ENCODE peak calls at places on chromosomes 5 and 9, in eight cellular contexts. O is IMR-90, D is kidney, W is MM.1S, Q is SK-N-SH, M is HCT116, K is H9, X is PC-3. G is an unnamed sample.

GRCh38 chr9:5263568-5264218 is 32.5 kb downstream of the INSL4 start:
- DNase-seq in W (peak; percentile 73), K (no peak), D (no peak), Q (no peak), O (no peak), M (peak; percentile 12), X (peak; percentile 32), G (peak; percentile 54)

GRCh38 chr9:33346564-33346963 is 55.8 kb downstream of the AQP7 start:
- DNase-seq in K (no peak), M (no peak), D (no peak), W (no peak), X (no peak), O (no peak), Q (no peak), G (no peak)

GRCh38 chr9:35859310-35859994 is 10.7 kb downstream of the OR13J1 start:
- DNase-seq in K (no peak), X (peak; percentile 34), D (no peak), M (no peak), Q (peak; percentile 51), O (peak; percentile 35), W (peak; percentile 7), G (peak; percentile 31)

GRCh38 chr5:52922384-52922783 is 66.8 kb upstream of the ITGA2 start:
- DNase-seq in W (no peak), X (peak; percentile 96), K (peak; percentile 50), M (peak; percentile 68), D (no peak), O (peak; percentile 67), Q (no peak), G (peak; percentile 66)

GRCh38 chr9:112884086-112884485 is 6.6 kb downstream of the SLC46A2 start:
- DNase-seq in W (no peak), D (no peak), O (peak; percentile 50), K (no peak), X (peak; percentile 85), Q (no peak), M (no peak), G (no peak)

GRCh38 chr9:127140181-127140580 is 17.7 kb upstream of the ANGPTL2 start:
- DNase-seq in K (no peak), Q (no peak), D (no peak), O (no peak), X (no peak), W (no peak), M (no peak), G (no peak)

GRCh38 chr9:72458153-72458552 is 63.3 kb upstream of the TMC1 start:
- DNase-seq in Q (no peak), X (no peak), O (no peak), W (no peak), D (no peak), K (no peak), M (no peak), G (no peak)

GRCh38 chr5:64759960-64760695 is 8.4 kb downstream of the SREK1IP1 start:
- DNase-seq in Q (no peak), W (no peak), X (no peak), O (no peak), K (no peak), M (no peak), D (no peak), G (peak; percentile 59)

GRCh38 chr5:91318727-91319126 is 64.4 kb downstream of the ARRDC3 start:
- DNase-seq in Q (no peak), M (no peak), O (no peak), X (no peak), D (no peak), W (no peak), K (no peak), G (no peak)

GRCh38 chr5:113090336-113091106 is 113.9 kb downstream of the DCP2 start:
- DNase-seq in K (no peak), X (no peak), W (peak; percentile 16), M (no peak), Q (peak; percentile 33), O (no peak), D (no peak), G (peak; percentile 49)

DNA sequence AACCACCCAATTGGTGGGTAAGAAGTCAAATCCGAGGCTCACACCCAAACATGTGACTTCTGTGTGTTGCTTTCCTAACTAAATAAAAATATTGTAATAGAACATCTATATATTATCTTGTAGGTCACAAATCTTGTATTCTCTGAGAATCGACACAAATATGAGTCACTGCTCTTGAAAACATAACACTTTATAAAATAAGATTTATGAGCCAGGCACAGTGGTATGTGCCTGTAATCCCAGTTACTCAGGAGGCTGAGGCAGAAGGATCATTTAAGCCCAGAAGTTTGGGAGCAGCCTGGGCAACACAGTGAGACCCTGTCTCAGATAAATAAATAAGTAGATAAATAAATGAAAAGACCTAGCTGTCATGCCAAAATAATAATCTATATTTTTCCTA is 624.1 kb downstream of the ANXA1 start:
- DNase-seq in W (no peak), Q (no peak), M (no peak), X (no peak), K (no peak), O (no peak), D (no peak), G (no peak)
- TF ChIP-seq CTCF in W (no peak), Q (no peak), M (no peak), X (no peak), K (no peak), O (no peak), D (no peak), G (no peak)

GRCh38 chr9:134556531-134557068 is 85.0 kb upstream of the COL5A1 start:
- DNase-seq in X (no peak), M (no peak), K (no peak), O (peak; percentile 45), Q (no peak), D (peak; percentile 64), W (no peak), G (peak; percentile 26)
- H3K9me3 ChIP-seq in X (no peaks in the 10 kb centered on the region), M (no peaks in the 10 kb centered on the region), K (no peaks in the 10 kb centered on the region), O (no peaks in the 10 kb centered on the region), Q (no peaks in the 10 kb centered on the region), D (no peaks in the 10 kb centered on the region), W (no peaks in the 10 kb centered on the region), G (no peaks in the 10 kb centered on the region)

DNA sequence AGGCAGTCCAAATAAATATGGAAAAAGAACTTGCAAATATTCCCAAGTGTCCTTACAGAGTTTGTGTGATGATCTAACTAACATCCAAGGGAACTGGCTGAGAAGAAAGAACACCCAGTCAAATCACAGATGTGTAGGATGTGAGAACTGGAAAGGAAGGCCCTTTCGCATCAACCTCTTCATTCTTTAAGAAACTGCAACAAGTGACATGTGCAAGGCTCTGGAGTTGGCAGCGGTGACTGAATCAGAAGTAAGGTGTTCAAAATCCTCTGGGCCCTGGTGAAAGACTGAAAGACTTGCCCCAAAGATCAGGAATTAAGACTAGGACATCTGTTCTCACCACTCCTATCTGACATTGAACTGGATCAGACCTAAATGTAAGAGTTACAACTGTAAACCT is 88.7 kb downstream of the RAPGEF1 start:
- DNase-seq in Q (no peak), D (no peak), M (no peak), W (no peak), O (no peak), X (no peak), K (no peak), G (no peak)
- H3K9ac ChIP-seq in Q (no peak overlapping the region), D (no peak overlapping the region), M (no peak overlapping the region), W (no peak overlapping the region), O (no peak overlapping the region), X (no peak overlapping the region), K (no peak overlapping the region), G (no peak overlapping the region)

GRCh38 chr9:31119882-31120481 is 1264.5 kb upstream of the ACO1 start:
- DNase-seq in D (no peak), K (peak; percentile 31), W (peak; percentile 43), O (no peak), X (peak; percentile 32), Q (peak; percentile 2), M (peak; percentile 6), G (peak; percentile 58)
- TF ChIP-seq CTCF in D (peak; percentile 21), K (peak; percentile 75), W (peak; percentile 52), O (peak; percentile 40), X (peak; percentile 58), Q (peak; percentile 64), M (peak; percentile 24), G (peak; percentile 79)

DNA sequence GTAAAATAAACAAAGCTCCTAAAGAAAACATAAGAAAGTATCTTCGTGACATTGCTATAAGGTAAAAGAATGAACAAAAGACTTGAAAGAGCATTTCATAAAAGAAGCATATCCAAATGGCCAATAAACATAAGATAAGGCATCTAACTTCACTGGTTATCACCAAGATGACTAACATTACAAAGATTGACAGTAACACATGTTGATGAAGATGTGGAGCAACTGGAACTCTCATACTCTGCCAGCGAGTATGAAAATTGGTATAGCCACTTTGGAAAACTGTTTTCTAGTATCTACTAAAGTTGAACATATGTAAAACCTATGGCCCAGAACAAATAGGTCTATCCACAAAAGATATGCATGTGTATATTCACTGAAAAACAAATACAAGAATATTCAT is 150.5 kb downstream of the SNX18 start:
- DNase-seq in O (no peak), D (no peak), M (no peak), W (no peak), K (no peak), Q (no peak), X (no peak), G (no peak)
- H3K9me3 ChIP-seq in O (no peaks in the 10 kb centered on the region), D (peaks cover 12% of the 10 kb centered on the region), M (no peaks in the 10 kb centered on the region), W (no peaks in the 10 kb centered on the region), K (no peaks in the 10 kb centered on the region), Q (no peaks in the 10 kb centered on the region), X (no peaks in the 10 kb centered on the region), G (peaks cover 28% of the 10 kb centered on the region)

GRCh38 chr5:82416506-82416905 is 138.4 kb upstream of the RPS23 start:
- DNase-seq in X (no peak), D (no peak), O (no peak), M (no peak), Q (no peak), K (no peak), W (no peak), G (no peak)
- H3K9ac ChIP-seq in X (no peak overlapping the region), D (no peak overlapping the region), O (no peak overlapping the region), M (no peak overlapping the region), Q (no peak overlapping the region), K (no peak overlapping the region), W (no peak overlapping the region), G (no peak overlapping the region)